ENCODE peak calls at places on chromosome 1, in seven cellular contexts. F, Y, B, A, G, X and K are unnamed samples.

GRCh38 chr1:30757196-30757949 is at the start of gene LAPTM5:
- DNase-seq in F (peak), Y (no peak), B (no peak), A (peak), G (peak), X (no peak), K (no peak)

GRCh38 chr1:236837897-236838296 is 42.8 kb downstream of the MTR start:
- DNase-seq in F (no peak), Y (no peak), B (no peak), A (no peak), G (no peak), X (no peak), K (no peak)

GRCh38 chr1:245690946-245691456 is 536.2 kb downstream of the KIF26B start:
- DNase-seq in F (no peak), Y (no peak), B (no peak), A (no peak), G (no peak), X (no peak), K (no peak)

GRCh38 chr1:3030663-3031381 is 9.6 kb downstream of the ACTRT2 start:
- DNase-seq in F (no peak), Y (no peak), B (no peak), A (peak), G (no peak), X (peak), K (peak)

GRCh38 chr1:1677718-1678580 is 14.6 kb downstream of the SLC35E2B start:
- DNase-seq in F (no peak), Y (no peak), B (no peak), A (peak), G (peak), X (no peak), K (no peak)

GRCh38 chr1:233114159-233114558 is 163.7 kb downstream of the NTPCR start:
- DNase-seq in F (no peak), Y (no peak), B (peak), A (no peak), G (no peak), X (no peak), K (peak)

GRCh38 chr1:95278173-95278988 is 44.4 kb downstream of the RWDD3 start:
- DNase-seq in F (no peak), Y (no peak), B (no peak), A (no peak), G (no peak), X (no peak), K (no peak)

GRCh38 chr1:168551688-168552087 is 7.9 kb upstream of the XCL2 start:
- DNase-seq in F (no peak), Y (no peak), B (no peak), A (no peak), G (no peak), X (no peak), K (no peak)

GRCh38 chr1:43666608-43667007 is 16.7 kb downstream of the KDM4A start:
- DNase-seq in F (no peak), Y (peak), B (peak), A (no peak), G (no peak), X (no peak), K (no peak)

GRCh38 chr1:233394860-233395717 is 67.6 kb downstream of the MAP3K21 start:
- DNase-seq in F (no peak), Y (peak), B (peak), A (no peak), G (no peak), X (no peak), K (peak)

GRCh38 chr1:178134061-178134460 is 40.2 kb downstream of the RASAL2 start:
- DNase-seq in F (no peak), Y (no peak), B (no peak), A (no peak), G (no peak), X (no peak), K (no peak)

GRCh38 chr1:45843474-45843905 is 40.1 kb downstream of the MAST2 start:
- DNase-seq in F (no peak), Y (no peak), B (peak), A (no peak), G (no peak), X (no peak), K (no peak)

GRCh38 chr1:68254667-68255226 is 22.4 kb upstream of the WLS start:
- DNase-seq in F (no peak), Y (no peak), B (no peak), A (no peak), G (no peak), X (no peak), K (no peak)

GRCh38 chr1:94805912-94806311 is 14.2 kb upstream of the SLC44A3 start:
- DNase-seq in F (no peak), Y (no peak), B (peak), A (peak), G (no peak), X (no peak), K (peak)

GRCh38 chr1:88681223-88681622 is 2.9 kb upstream of the PKN2 start:
- DNase-seq in F (no peak), Y (no peak), B (no peak), A (no peak), G (no peak), X (no peak), K (no peak)

GRCh38 chr1:50901872-50902271 is 58.2 kb downstream of the FAF1 start:
- DNase-seq in F (no peak), Y (no peak), B (no peak), A (no peak), G (no peak), X (no peak), K (no peak)

GRCh38 chr1:19076841-19077616 is 120.6 kb upstream of the IFFO2 start:
- DNase-seq in F (no peak), Y (no peak), B (no peak), A (no peak), G (no peak), X (no peak), K (no peak)

GRCh38 chr1:12001996-12002493 is 17.3 kb upstream of the MIIP start:
- DNase-seq in F (no peak), Y (no peak), B (peak), A (no peak), G (no peak), X (no peak), K (no peak)

GRCh38 chr1:39183503-39184353 is 20.8 kb upstream of the MACF1 start:
- DNase-seq in F (peak), Y (peak), B (peak), A (no peak), G (peak), X (no peak), K (peak)

GRCh38 chr1:112998592-112999235 is 42.7 kb upstream of the SLC16A1 start:
- DNase-seq in F (peak), Y (no peak), B (no peak), A (peak), G (no peak), X (no peak), K (no peak)

GRCh38 chr1:235923466-235924008 is 56.8 kb upstream of the LYST start:
- DNase-seq in F (no peak), Y (no peak), B (no peak), A (no peak), G (peak), X (no peak), K (no peak)

GRCh38 chr1:8015809-8016165 is 10.3 kb downstream of the ERRFI1 start:
- DNase-seq in F (no peak), Y (peak), B (no peak), A (no peak), G (no peak), X (no peak), K (no peak)

GRCh38 chr1:227449051-227449450 is 114.3 kb upstream of the ZNF678 start:
- DNase-seq in F (no peak), Y (no peak), B (peak), A (no peak), G (no peak), X (no peak), K (peak)

GRCh38 chr1:98389809-98390208 is 271.7 kb upstream of the SNX7 start:
- DNase-seq in F (no peak), Y (no peak), B (no peak), A (no peak), G (no peak), X (no peak), K (no peak)

GRCh38 chr1:1553821-1554494 is 13.5 kb upstream of the TMEM240 start:
- DNase-seq in F (no peak), Y (no peak), B (no peak), A (no peak), G (no peak), X (no peak), K (no peak)

GRCh38 chr1:187817782-187818181 is 989.0 kb downstream of the PLA2G4A start:
- DNase-seq in F (no peak), Y (no peak), B (no peak), A (no peak), G (no peak), X (no peak), K (no peak)

GRCh38 chr1:216894499-216894898 is 171.3 kb upstream of the ESRRG start:
- DNase-seq in F (no peak), Y (no peak), B (no peak), A (no peak), G (no peak), X (no peak), K (no peak)

GRCh38 chr1:99603699-99604595 is 42.0 kb upstream of the PALMD start:
- DNase-seq in F (no peak), Y (no peak), B (no peak), A (no peak), G (no peak), X (no peak), K (no peak)

GRCh38 chr1:75472089-75472970 is 138.6 kb downstream of the SLC44A5 start:
- DNase-seq in F (no peak), Y (no peak), B (no peak), A (no peak), G (no peak), X (no peak), K (no peak)

GRCh38 chr1:192491804-192492554 is 83.6 kb upstream of the RGS1 start:
- DNase-seq in F (no peak), Y (no peak), B (no peak), A (no peak), G (no peak), X (no peak), K (no peak)

GRCh38 chr1:9438431-9439073 is 100.7 kb upstream of the SLC25A33 start:
- DNase-seq in F (peak), Y (no peak), B (peak), A (no peak), G (no peak), X (peak), K (peak)
- H3K27ac ChIP-seq in F (peak), Y (peak), B (peak), A (peak), G (no peak), X (peak), K (no peak)

DNA sequence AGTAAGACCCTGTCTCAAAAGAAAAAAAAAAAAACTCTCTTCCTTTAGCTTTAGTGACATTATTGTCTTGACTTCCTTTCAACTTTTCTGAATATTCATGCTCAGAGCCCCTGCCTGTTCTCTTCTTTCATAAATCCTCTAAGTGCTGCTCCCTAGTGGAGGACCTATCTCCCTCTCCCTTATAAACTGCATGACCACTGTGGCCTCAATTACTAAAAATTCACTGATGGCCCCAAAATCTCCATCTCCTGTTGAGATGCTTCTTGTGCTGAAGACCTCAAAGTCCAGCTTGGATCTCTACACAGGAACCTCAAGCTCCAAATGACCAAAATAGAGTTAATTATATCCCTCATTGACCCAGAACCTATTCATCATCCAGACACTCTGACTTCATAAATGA is 7.8 kb downstream of the ITLN1 start:
- DNase-seq in F (no peak), Y (no peak), B (no peak), A (no peak), G (no peak), X (no peak), K (no peak)
- TF ChIP-seq CTCF in F (no peak), Y (no peak), B (no peak), A (no peak), G (peak), X (no peak), K (peak)

DNA sequence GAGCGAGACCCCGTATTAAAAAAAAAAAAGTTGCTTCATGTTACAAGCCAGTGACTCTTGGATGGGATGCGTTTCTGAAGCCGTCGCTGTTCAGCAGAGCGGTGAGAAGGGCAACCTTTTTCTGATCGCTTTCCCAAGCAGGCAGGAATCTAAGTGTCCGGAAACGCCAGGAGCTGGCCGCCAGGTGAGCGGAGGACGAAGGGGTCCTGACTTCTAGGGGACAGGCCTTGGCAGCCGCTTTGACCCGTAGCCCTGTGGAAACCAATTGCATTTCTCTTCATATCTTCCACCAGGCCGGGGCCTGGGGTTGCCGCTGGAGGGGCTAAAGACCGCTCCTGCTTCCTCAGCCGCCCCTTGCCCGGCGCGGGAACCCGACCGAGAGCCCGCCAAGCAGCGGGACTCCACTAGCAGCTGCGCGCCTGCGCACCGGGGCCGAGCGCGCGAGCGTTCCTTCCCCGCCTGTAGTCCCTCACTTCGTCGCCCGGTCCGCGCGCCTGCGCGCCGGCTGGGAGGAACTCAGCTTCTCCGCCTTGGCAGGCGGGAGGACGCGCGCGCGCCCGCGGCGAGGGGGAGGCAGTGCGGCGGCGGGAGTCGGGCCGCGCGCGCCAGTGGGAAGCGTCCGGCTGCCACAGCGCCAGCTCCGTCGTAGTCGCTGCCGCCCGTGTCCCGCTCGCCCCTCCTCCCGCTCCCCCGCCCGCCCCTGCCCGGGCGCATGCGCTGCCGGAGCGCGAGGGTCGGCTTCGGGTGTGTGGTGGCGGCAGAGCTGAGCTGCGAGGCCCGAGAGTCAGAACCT is at the start of gene SPEN:
- DNase-seq in F (peak), Y (peak), B (peak), A (peak), G (peak), X (peak), K (peak)
- H3K27ac ChIP-seq in F (peak), Y (peak), B (peak), A (peak), G (peak), X (peak), K (peak)

GRCh38 chr1:10631121-10631810 is 156.5 kb downstream of the PEX14 start:
- DNase-seq in F (peak), Y (no peak), B (no peak), A (peak), G (no peak), X (no peak), K (no peak)

GRCh38 chr1:10630661-10631120 is 155.9 kb downstream of the PEX14 start:
- DNase-seq in F (peak), Y (no peak), B (no peak), A (peak), G (no peak), X (no peak), K (no peak)

GRCh38 chr1:10628685-10629084 is 153.9 kb downstream of the PEX14 start:
- DNase-seq in F (no peak), Y (no peak), B (no peak), A (peak), G (no peak), X (no peak), K (no peak)

GRCh38 chr1:10629091-10629815 is 154.5 kb downstream of the PEX14 start:
- DNase-seq in F (no peak), Y (no peak), B (no peak), A (peak), G (no peak), X (no peak), K (no peak)

DNA sequence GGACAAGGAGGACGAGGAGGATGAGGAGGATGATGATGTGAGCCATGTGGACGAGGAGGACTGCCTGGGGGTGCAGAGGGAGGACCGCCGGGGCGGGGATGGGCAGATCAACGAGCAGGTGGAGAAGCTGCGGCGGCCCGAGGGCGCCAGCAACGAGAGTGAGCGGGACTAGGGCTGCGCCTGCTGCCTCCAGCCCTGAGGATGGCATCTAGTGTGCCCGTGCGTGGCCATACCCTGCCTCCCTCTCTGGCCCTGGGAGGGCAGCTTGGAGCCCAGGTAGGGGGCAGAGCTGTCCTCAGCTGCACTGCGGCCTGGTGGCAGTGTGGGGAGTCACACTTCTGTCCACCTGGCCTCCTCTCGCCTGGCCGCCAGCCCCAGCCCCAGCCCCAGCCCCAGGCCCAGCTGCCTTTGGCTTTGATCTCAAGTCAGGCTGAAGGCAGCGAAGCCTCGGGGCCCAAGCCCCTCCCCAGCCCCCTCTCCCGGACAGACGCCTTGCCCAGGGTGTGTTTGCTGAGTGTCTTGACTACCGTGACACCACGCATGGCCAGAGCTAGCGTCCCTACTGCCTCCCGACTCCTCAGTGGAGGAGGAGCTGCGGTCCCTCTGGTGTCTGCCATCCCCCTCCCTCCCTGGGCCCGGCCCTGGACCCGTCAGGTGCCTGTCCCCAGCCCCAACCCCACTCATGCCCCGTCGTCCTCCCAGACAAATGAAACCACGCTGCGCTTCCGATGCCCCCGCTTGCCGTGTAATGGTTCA is 155.2 kb downstream of the PEX14 start:
- DNase-seq in F (peak), Y (no peak), B (no peak), A (peak), G (no peak), X (no peak), K (no peak)
- TF ChIP-seq CTCF in F (no peak), Y (no peak), B (no peak), A (no peak), G (no peak), X (no peak), K (peak)

DNA sequence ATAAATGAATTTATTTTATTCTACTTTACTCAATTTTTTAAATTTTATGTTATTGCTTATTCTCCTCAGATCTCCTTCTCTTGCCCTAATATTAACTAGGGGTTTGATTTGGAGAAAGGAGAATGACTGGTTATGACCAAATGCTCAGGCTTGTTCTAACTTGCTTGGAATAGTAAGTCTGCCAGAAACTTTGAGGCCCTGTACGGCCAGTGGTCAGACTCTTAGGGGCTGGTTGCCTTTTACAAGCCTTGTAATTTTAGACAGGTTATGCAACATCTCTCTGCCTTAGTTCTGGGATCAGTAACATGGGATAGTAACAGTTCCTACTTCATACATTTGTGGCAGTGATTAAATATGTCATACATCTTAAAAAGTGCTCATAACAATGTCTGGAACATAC is 279.5 kb downstream of the DUSP10 start:
- DNase-seq in F (no peak), Y (no peak), B (peak), A (no peak), G (no peak), X (no peak), K (no peak)
- H3K27ac ChIP-seq in F (peak), Y (no peak), B (no peak), A (no peak), G (no peak), X (no peak), K (no peak)

DNA sequence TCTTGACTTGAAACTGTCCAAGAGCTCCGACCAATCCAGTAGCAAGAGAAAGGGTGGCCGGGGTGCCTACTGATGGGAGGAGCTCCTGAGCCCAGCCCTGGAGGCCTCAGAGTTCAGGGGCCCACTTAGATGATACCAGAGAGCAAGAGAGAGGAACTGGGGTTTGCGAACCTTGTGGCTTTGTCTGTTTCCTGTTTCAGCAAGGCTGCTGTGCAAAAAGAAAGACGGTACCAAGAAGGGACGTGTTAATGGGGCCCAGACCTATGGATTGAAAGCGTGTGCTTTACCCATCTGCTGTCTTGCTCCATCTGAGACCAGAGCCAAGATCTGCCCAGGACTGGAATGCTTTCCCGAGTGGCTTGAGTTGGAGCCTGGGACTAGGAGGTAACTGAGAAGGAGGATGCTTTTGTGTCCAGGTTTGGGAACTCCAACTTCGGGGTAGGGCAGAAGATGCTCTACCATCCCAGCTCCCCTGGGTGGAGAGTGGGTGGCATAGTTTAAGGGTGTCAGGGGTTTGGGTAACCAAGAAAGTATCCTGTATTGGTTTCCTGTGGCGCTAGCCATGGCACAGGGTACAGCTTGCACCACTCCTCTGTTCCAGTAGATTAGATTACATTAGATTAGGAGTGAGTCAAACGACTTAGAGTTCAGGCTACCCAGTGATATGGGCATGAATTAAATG is at the start of gene TRAF3IP3:
- DNase-seq in F (no peak), Y (no peak), B (no peak), A (no peak), G (peak), X (no peak), K (no peak)
- TF ChIP-seq CTCF in F (no peak), Y (no peak), B (no peak), A (no peak), G (no peak), X (no peak), K (no peak)

GRCh38 chr1:32265846-32266245 is 14.8 kb downstream of the LCK start:
- DNase-seq in F (no peak), Y (no peak), B (no peak), A (no peak), G (no peak), X (no peak), K (no peak)

GRCh38 chr1:32266926-32267645 is 16.0 kb downstream of the LCK start:
- DNase-seq in F (no peak), Y (no peak), B (no peak), A (no peak), G (no peak), X (no peak), K (no peak)

GRCh38 chr1:32269744-32270143 is 18.7 kb downstream of the LCK start:
- DNase-seq in F (no peak), Y (no peak), B (no peak), A (no peak), G (no peak), X (no peak), K (no peak)

GRCh38 chr1:32263744-32264143 is 12.7 kb downstream of the LCK start:
- DNase-seq in F (no peak), Y (no peak), B (no peak), A (no peak), G (no peak), X (no peak), K (no peak)
- H3K27ac ChIP-seq in F (no peak), Y (no peak), B (no peak), A (no peak), G (peak), X (no peak), K (no peak)